ENCODE peak calls at places on chromosomes 5 and 9, in four cellular contexts. P is IMR-90, C is H1, B is H9. W is an unnamed sample.

GRCh38 chr5:77893225-77893860 is 117.2 kb upstream of the TBCA start:
- DNase-seq in B (no peak), C (no peak), P (peak), W (peak)

GRCh38 chr5:158881076-158881880 is 218.4 kb downstream of the EBF1 start:
- DNase-seq in C (no peak), B (no peak), P (no peak), W (no peak)

GRCh38 chr9:93218161-93218560 is 34.2 kb downstream of the WNK2 start:
- DNase-seq in B (no peak), P (no peak), C (no peak), W (no peak)

GRCh38 chr9:130128782-130129424 is 43.3 kb upstream of the NCS1 start:
- DNase-seq in B (no peak), C (no peak), P (peak), W (no peak)

GRCh38 chr5:91059409-91059808 is 323.7 kb downstream of the ARRDC3 start:
- DNase-seq in B (no peak), C (no peak), P (no peak), W (no peak)

GRCh38 chr9:530681-531080 is 310.8 kb upstream of the DMRT1 start:
- DNase-seq in C (no peak), B (no peak), P (peak), W (no peak)

GRCh38 chr5:80745490-80745889 is 90.7 kb upstream of the DHFR start:
- DNase-seq in B (no peak), C (no peak), P (peak), W (no peak)

GRCh38 chr5:154863291-154864080 is 5.1 kb downstream of the CNOT8 start:
- DNase-seq in C (no peak), B (no peak), P (no peak), W (no peak)

GRCh38 chr9:128927731-128928411 is 7.1 kb downstream of the PHYHD1 start:
- DNase-seq in B (peak), P (peak), C (peak), W (peak)

GRCh38 chr5:126718246-126718868 is 58.6 kb upstream of the LMNB1 start:
- DNase-seq in C (peak), B (peak), P (no peak), W (peak)

GRCh38 chr5:154771383-154771901 is 16.3 kb downstream of the LARP1 start:
- DNase-seq in P (peak), B (peak), C (no peak), W (peak)

GRCh38 chr5:16869821-16870796 is 66.0 kb downstream of the MYO10 start:
- DNase-seq in P (peak), B (no peak), C (no peak), W (no peak)

GRCh38 chr9:12774861-12775367 is at the start of gene LURAP1L:
- DNase-seq in C (peak), B (peak), P (peak), W (peak)

GRCh38 chr5:65478336-65478735 is 3.4 kb downstream of the ADAMTS6 start:
- DNase-seq in B (no peak), P (no peak), C (no peak), W (no peak)

GRCh38 chr5:135593886-135594285 is 15.1 kb upstream of the CXCL14 start:
- DNase-seq in B (no peak), C (no peak), P (no peak), W (no peak)

GRCh38 chr9:36174731-36175130 is 5.5 kb downstream of the CCIN start:
- DNase-seq in B (no peak), P (no peak), C (no peak), W (peak)

GRCh38 chr5:94467560-94468504 is 150.6 kb downstream of the KIAA0825 start:
- DNase-seq in B (no peak), P (no peak), C (no peak), W (no peak)

GRCh38 chr9:131277673-131278420 is 1.5 kb upstream of the FAM78A start:
- DNase-seq in P (peak), C (peak), B (peak), W (peak)

GRCh38 chr9:93579711-93580516 is 3.5 kb downstream of the PHF2 start:
- DNase-seq in B (no peak), P (no peak), C (peak), W (no peak)

GRCh38 chr5:175847503-175847902 is 23.9 kb upstream of the CPLX2 start:
- DNase-seq in C (no peak), P (peak), B (peak), W (peak)

GRCh38 chr9:31394040-31394473 is 990.4 kb upstream of the ACO1 start:
- DNase-seq in P (no peak), C (no peak), B (no peak), W (no peak)

GRCh38 chr5:65834306-65834705 is 92.1 kb upstream of the ERBIN start:
- DNase-seq in B (no peak), C (no peak), P (no peak), W (no peak)

DNA sequence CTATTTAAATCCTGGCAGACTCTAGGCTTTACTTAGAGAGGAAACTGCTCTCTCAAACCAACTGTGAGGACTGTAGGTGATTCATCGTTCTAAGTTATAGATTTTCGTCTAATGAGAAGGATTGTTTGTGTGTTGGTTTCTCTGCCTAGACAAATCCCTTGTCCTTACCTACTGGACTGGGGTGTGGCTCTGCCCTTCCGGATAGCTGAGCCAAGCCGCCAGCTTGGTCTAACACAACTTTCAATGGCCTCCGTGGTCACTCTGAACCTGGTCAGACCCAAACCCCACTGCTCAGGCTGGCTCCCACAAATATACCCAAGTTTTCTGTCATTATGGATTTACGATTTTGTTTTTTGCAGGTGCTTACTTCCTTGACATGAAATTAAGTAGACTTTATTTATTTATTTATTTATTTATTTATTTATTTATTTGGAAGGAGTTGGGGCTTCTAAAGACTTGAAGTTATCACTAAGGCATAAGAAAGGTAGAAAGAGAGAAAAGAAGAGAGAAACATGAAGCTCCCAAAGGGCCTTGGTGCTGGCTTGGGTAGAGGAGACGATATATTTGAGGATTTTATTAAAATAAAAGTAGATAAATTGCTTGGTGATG is 19.0 kb downstream of the CARTPT start:
- DNase-seq in C (no peak), B (no peak), P (no peak), W (no peak)
- H3K56ac ChIP-seq in C (no peak), B (no peak), P (no peak), W (no peak)

GRCh38 chr9:121354770-121355169 is 15.3 kb downstream of the STOM start:
- DNase-seq in P (peak), B (no peak), C (no peak), W (no peak)
- H3K27ac ChIP-seq in P (peak), B (no peak), C (no peak), W (no peak)

DNA sequence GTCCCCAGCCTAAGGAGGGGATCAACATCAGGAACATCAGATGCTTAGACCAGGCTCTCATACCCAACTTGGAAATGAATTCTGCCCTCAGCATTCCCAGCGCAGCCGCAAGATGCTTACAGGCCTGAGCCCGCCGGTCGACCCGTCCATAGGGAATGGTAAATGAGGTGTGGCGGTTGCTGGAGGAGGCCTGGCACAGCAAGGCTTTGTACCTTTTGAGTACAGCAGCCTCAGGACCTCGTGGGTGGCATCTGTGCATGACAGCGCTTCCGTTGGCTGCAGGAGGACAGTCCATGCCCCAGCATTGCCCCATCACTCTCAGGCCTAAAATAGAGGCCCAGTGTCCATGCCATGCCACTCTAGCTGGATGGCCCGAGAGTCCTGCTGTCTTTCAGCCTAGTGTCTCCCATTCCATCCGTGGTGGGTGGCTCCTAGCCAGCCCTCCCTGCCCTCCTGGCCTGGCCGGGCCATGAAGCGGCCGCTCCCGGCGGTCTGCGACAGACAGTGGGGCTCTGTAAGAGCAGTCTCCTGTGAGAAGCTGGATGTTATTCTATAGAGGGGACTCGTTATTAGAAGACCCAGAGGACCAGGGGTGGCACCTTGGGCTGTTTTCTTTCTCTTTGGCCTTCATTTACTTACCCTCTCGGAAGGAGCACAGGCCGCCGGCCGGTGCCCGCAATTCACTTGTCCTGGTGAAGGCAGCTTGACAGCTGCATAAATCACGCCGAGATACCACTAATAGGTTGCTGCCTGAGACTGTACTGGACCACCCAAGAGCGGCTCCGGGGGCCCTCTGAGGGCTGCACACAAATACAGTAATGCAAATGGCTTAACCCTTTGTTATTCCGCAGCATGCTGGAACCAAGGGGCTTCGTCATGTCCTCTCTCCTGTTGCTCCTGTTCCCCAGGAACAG is 223.5 kb upstream of the TUT7 start:
- DNase-seq in P (no peak), B (no peak), C (peak), W (no peak)
- H3K56ac ChIP-seq in P (no peak), B (no peak), C (no peak), W (no peak)

DNA sequence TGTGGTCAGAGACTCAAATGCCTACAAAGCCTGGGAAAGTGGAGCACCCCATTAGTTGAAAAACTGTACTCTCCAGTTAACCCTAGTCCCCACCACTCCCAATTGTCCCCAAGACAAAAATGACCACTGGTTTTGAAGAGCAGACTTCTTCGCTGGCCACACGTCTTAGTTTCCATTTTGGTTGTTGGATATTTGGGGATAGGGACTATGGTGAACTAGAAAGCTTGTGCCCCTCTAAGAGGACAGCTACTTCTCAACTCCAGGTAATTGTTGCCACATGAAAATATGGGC is 109.4 kb upstream of the SPRY4 start:
- DNase-seq in C (no peak), B (no peak), P (no peak), W (no peak)
- H3K27ac ChIP-seq in C (no peak), B (no peak), P (no peak), W (peak)

GRCh38 chr9:81971727-81972126 is 16.8 kb upstream of the SPATA31D1 start:
- DNase-seq in B (no peak), C (no peak), P (no peak), W (no peak)
- H3K56ac ChIP-seq in B (no peak), C (no peak), P (no peak), W (no peak)

GRCh38 chr9:126788046-126788445 is 16.8 kb upstream of the ZBTB43 start:
- DNase-seq in B (no peak), C (no peak), P (no peak), W (no peak)

GRCh38 chr9:126791406-126792230 is 13.2 kb upstream of the ZBTB43 start:
- DNase-seq in C (no peak), B (no peak), P (peak), W (peak)

GRCh38 chr9:126790561-126790960 is 14.3 kb upstream of the ZBTB43 start:
- DNase-seq in C (no peak), P (no peak), B (no peak), W (no peak)

GRCh38 chr9:126784401-126784800 is 20.4 kb upstream of the ZBTB43 start:
- DNase-seq in B (no peak), C (no peak), P (no peak), W (no peak)

GRCh38 chr9:126788631-126789349 is 16.1 kb upstream of the ZBTB43 start:
- DNase-seq in C (no peak), B (no peak), P (peak), W (no peak)
- H3K27ac ChIP-seq in C (no peak), B (no peak), P (no peak), W (no peak)

GRCh38 chr5:40736103-40736875 is 19.5 kb downstream of the TTC33 start:
- DNase-seq in C (no peak), P (peak), B (no peak), W (peak)

GRCh38 chr5:40733439-40733838 is 22.3 kb downstream of the TTC33 start:
- DNase-seq in P (no peak), B (no peak), C (no peak), W (no peak)

GRCh38 chr5:40734986-40735385 is 20.8 kb downstream of the TTC33 start:
- DNase-seq in C (no peak), B (no peak), P (peak), W (no peak)

GRCh38 chr5:40733842-40734563 is 21.8 kb downstream of the TTC33 start:
- DNase-seq in C (no peak), B (no peak), P (no peak), W (no peak)

GRCh38 chr5:40735609-40736008 is 20.2 kb downstream of the TTC33 start:
- DNase-seq in P (no peak), B (no peak), C (no peak), W (no peak)
- H3K56ac ChIP-seq in P (peak), B (no peak), C (no peak), W (no peak)

DNA sequence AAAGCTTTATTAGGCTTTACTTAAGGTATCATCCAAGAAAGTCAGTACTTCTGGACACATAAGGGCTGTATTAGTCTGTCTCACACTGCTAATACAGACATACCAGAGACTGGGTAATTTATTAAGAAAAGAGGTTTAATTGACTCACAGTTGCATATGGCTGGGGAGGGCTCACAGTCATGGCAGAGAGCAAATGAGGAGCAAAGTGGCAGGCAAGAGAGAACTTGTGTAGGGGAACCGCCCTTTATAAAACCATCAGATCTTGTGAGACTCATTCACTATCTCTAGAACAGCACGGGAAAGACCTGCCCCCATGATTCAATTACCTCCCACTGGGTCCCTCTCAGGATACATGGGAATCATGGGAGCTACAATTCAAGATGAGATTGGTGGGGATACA is 49.2 kb upstream of the SLC44A1 start:
- DNase-seq in C (no peak), B (no peak), P (no peak), W (no peak)
- H3K27ac ChIP-seq in C (no peak), B (no peak), P (no peak), W (no peak)

GRCh38 chr5:68731255-68731654 is 362.6 kb upstream of the SLC30A5 start:
- DNase-seq in C (no peak), P (no peak), B (no peak), W (no peak)
- H3K56ac ChIP-seq in C (no peak), P (no peak), B (no peak), W (no peak)

DNA sequence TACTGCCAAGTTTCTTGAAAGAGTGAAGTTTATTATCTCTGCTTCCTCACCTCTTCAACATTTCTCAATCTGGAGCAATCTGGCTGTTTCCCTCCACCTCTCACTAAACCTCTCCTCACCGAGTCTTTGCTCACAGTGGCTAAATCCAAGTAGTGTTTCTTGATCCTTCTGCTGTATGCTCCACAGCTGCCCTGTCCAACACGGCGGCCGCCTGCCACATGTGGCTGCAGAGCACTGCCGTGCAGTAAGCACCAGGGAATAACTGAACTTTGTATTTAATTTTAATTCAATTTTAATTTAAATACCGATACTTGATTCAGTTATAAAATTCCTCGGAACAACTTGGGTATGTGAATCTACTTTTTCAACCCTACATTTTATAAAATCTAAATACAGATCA is 80.2 kb downstream of the FANCC start:
- DNase-seq in C (no peak), P (no peak), B (no peak), W (no peak)
- H3K27ac ChIP-seq in C (no peak), P (no peak), B (no peak), W (no peak)

W was measured in mesendoderm.